ENCODE peak calls at places on chromosomes 2 and 18, in nine cellular contexts. One of them, this sample, is unnamed.

GRCh38 chr18:48028716-48029115 is 98.3 kb upstream of the SMAD2 start:
- DNase-seq in fibroblast of lung: no peak
- DNase-seq in A673: no peak
- DNase-seq in adrenal gland: no peak
- DNase-seq in dorsolateral prefrontal cortex: no peak
- DNase-seq in body of pancreas: no peak
- DNase-seq in tibial artery: no peak
- DNase-seq in cardiac muscle cell: no peak
- DNase-seq in sigmoid colon: peak; percentile 48
- DNase-seq in this sample: no peak

GRCh38 chr18:39635966-39636365 is 2070.4 kb upstream of the CELF4 start:
- DNase-seq in dorsolateral prefrontal cortex: no peak
- DNase-seq in adrenal gland: no peak
- DNase-seq in tibial artery: no peak
- DNase-seq in cardiac muscle cell: peak; percentile 12
- DNase-seq in sigmoid colon: no peak
- DNase-seq in A673: no peak
- DNase-seq in fibroblast of lung: no peak
- DNase-seq in body of pancreas: no peak
- DNase-seq in this sample: no peak

GRCh38 chr18:2874765-2875164 is 28.0 kb downstream of the EMILIN2 start:
- DNase-seq in dorsolateral prefrontal cortex: no peak
- DNase-seq in sigmoid colon: no peak
- DNase-seq in adrenal gland: no peak
- DNase-seq in A673: no peak
- DNase-seq in body of pancreas: no peak
- DNase-seq in tibial artery: no peak
- DNase-seq in fibroblast of lung: no peak
- DNase-seq in cardiac muscle cell: no peak
- DNase-seq in this sample: no peak

GRCh38 chr2:159788218-159788617 is 9.8 kb downstream of the CD302 start:
- DNase-seq in cardiac muscle cell: no peak
- DNase-seq in dorsolateral prefrontal cortex: no peak
- DNase-seq in adrenal gland: no peak
- DNase-seq in A673: no peak
- DNase-seq in body of pancreas: no peak
- DNase-seq in sigmoid colon: no peak
- DNase-seq in fibroblast of lung: no peak
- DNase-seq in tibial artery: no peak
- DNase-seq in this sample: no peak

GRCh38 chr2:64018715-64019082 is 529 bp downstream of the VPS54 start:
- DNase-seq in adrenal gland: peak; percentile 62
- DNase-seq in body of pancreas: no peak
- DNase-seq in fibroblast of lung: no peak
- DNase-seq in sigmoid colon: peak; percentile 76
- DNase-seq in A673: peak; percentile 51
- DNase-seq in cardiac muscle cell: no peak
- DNase-seq in tibial artery: peak; percentile 38
- DNase-seq in dorsolateral prefrontal cortex: peak; percentile 29
- DNase-seq in this sample: peak; percentile 74

GRCh38 chr2:64819774-64820688 is 166.3 kb upstream of the SERTAD2 start:
- DNase-seq in adrenal gland: no peak
- DNase-seq in body of pancreas: no peak
- DNase-seq in fibroblast of lung: no peak
- DNase-seq in tibial artery: no peak
- DNase-seq in sigmoid colon: no peak
- DNase-seq in cardiac muscle cell: no peak
- DNase-seq in dorsolateral prefrontal cortex: no peak
- DNase-seq in A673: no peak
- DNase-seq in this sample: no peak

GRCh38 chr2:154489271-154489858 is 209.1 kb upstream of the KCNJ3 start:
- DNase-seq in sigmoid colon: no peak
- DNase-seq in adrenal gland: no peak
- DNase-seq in body of pancreas: no peak
- DNase-seq in cardiac muscle cell: no peak
- DNase-seq in A673: no peak
- DNase-seq in tibial artery: no peak
- DNase-seq in fibroblast of lung: no peak
- DNase-seq in dorsolateral prefrontal cortex: no peak
- DNase-seq in this sample: no peak

GRCh38 chr2:238376884-238377391 is 49.8 kb upstream of the ASB1 start:
- DNase-seq in dorsolateral prefrontal cortex: no peak
- DNase-seq in cardiac muscle cell: peak; percentile 51
- DNase-seq in tibial artery: no peak
- DNase-seq in sigmoid colon: no peak
- DNase-seq in adrenal gland: no peak
- DNase-seq in fibroblast of lung: no peak
- DNase-seq in body of pancreas: no peak
- DNase-seq in A673: no peak
- DNase-seq in this sample: no peak

GRCh38 chr2:229173810-229174359 is 97.2 kb downstream of the PID1 start:
- DNase-seq in dorsolateral prefrontal cortex: no peak
- DNase-seq in body of pancreas: no peak
- DNase-seq in sigmoid colon: no peak
- DNase-seq in adrenal gland: no peak
- DNase-seq in A673: no peak
- DNase-seq in cardiac muscle cell: no peak
- DNase-seq in fibroblast of lung: no peak
- DNase-seq in tibial artery: no peak
- DNase-seq in this sample: no peak

DNA sequence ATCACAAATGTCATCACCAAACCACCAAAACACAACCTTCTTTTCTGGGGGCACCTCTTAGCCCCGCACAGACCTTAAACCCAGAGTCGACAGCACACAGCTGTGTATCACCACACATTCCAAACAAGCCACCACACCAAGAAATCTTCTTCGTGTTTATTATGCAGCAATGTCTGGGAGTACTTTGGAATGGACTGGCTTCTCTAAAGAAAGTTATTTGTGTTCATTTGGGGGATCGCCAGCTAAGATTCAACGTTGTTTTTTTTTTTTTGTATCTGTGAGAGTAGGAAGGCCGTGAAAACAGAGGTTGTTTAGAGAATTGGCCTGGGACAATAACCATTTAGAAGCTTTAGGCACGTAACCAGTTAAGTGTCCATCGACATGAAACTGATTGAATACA is 1.0 kb upstream of the MTA3 start:
- DNase-seq in A673: peak; percentile 31
- DNase-seq in adrenal gland: no peak
- DNase-seq in cardiac muscle cell: peak; percentile 53
- DNase-seq in sigmoid colon: no peak
- DNase-seq in tibial artery: no peak
- DNase-seq in dorsolateral prefrontal cortex: no peak
- DNase-seq in fibroblast of lung: peak; percentile 65
- DNase-seq in body of pancreas: no peak
- DNase-seq in this sample: no peak
- H3K4me3 ChIP-seq in A673: no peak overlapping the region
- H3K4me3 ChIP-seq in adrenal gland: peak overlapping the region; percentile 90
- H3K4me3 ChIP-seq in cardiac muscle cell: no peak overlapping the region
- H3K4me3 ChIP-seq in sigmoid colon: no peak overlapping the region
- H3K4me3 ChIP-seq in tibial artery: no peak overlapping the region
- H3K4me3 ChIP-seq in dorsolateral prefrontal cortex: no peak overlapping the region
- H3K4me3 ChIP-seq in fibroblast of lung: no peak overlapping the region
- H3K4me3 ChIP-seq in body of pancreas: no peak overlapping the region
- H3K4me3 ChIP-seq in this sample: no peak overlapping the region

GRCh38 chr18:54947115-54947514 is 12.1 kb downstream of the CCDC68 start:
- DNase-seq in cardiac muscle cell: peak; percentile 38
- DNase-seq in A673: peak; percentile 21
- DNase-seq in fibroblast of lung: no peak
- DNase-seq in adrenal gland: peak; percentile 58
- DNase-seq in tibial artery: no peak
- DNase-seq in dorsolateral prefrontal cortex: no peak
- DNase-seq in sigmoid colon: no peak
- DNase-seq in body of pancreas: peak; percentile 35
- DNase-seq in this sample: no peak

GRCh38 chr18:54946149-54946581 is 13.1 kb downstream of the CCDC68 start:
- DNase-seq in dorsolateral prefrontal cortex: no peak
- DNase-seq in fibroblast of lung: peak; percentile 56
- DNase-seq in A673: peak; percentile 7
- DNase-seq in body of pancreas: peak; percentile 78
- DNase-seq in tibial artery: no peak
- DNase-seq in sigmoid colon: no peak
- DNase-seq in cardiac muscle cell: peak; percentile 60
- DNase-seq in adrenal gland: peak; percentile 63
- DNase-seq in this sample: peak; percentile 82

GRCh38 chr18:54949588-54949987 is 9.7 kb downstream of the CCDC68 start:
- DNase-seq in dorsolateral prefrontal cortex: no peak
- DNase-seq in A673: no peak
- DNase-seq in tibial artery: no peak
- DNase-seq in sigmoid colon: no peak
- DNase-seq in adrenal gland: no peak
- DNase-seq in fibroblast of lung: no peak
- DNase-seq in body of pancreas: no peak
- DNase-seq in cardiac muscle cell: no peak
- DNase-seq in this sample: no peak

GRCh38 chr18:54948350-54948837 is 10.9 kb downstream of the CCDC68 start:
- DNase-seq in cardiac muscle cell: no peak
- DNase-seq in sigmoid colon: no peak
- DNase-seq in body of pancreas: no peak
- DNase-seq in tibial artery: no peak
- DNase-seq in adrenal gland: no peak
- DNase-seq in dorsolateral prefrontal cortex: no peak
- DNase-seq in fibroblast of lung: peak; percentile 66
- DNase-seq in A673: no peak
- DNase-seq in this sample: no peak

GRCh38 chr18:54950221-54950620 is 9.0 kb downstream of the CCDC68 start:
- DNase-seq in body of pancreas: peak; percentile 64
- DNase-seq in A673: no peak
- DNase-seq in sigmoid colon: no peak
- DNase-seq in fibroblast of lung: no peak
- DNase-seq in adrenal gland: no peak
- DNase-seq in tibial artery: no peak
- DNase-seq in cardiac muscle cell: no peak
- DNase-seq in dorsolateral prefrontal cortex: no peak
- DNase-seq in this sample: no peak
- TF ChIP-seq CTCF in body of pancreas: peak; percentile 83
- TF ChIP-seq CTCF in A673: no peak
- TF ChIP-seq CTCF in sigmoid colon: no peak
- TF ChIP-seq CTCF in fibroblast of lung: no peak
- TF ChIP-seq CTCF in adrenal gland: peak; percentile 21
- TF ChIP-seq CTCF in tibial artery: no peak
- TF ChIP-seq CTCF in cardiac muscle cell: no peak
- TF ChIP-seq CTCF in dorsolateral prefrontal cortex: no peak
- TF ChIP-seq CTCF in this sample: peak; percentile 23

GRCh38 chr2:233115761-233116160 is 55.6 kb downstream of the INPP5D start:
- DNase-seq in adrenal gland: no peak
- DNase-seq in tibial artery: no peak
- DNase-seq in cardiac muscle cell: peak; percentile 24
- DNase-seq in dorsolateral prefrontal cortex: no peak
- DNase-seq in sigmoid colon: peak; percentile 25
- DNase-seq in A673: no peak
- DNase-seq in fibroblast of lung: peak; percentile 7
- DNase-seq in body of pancreas: no peak
- DNase-seq in this sample: no peak

GRCh38 chr2:233115121-233115520 is 55.0 kb downstream of the INPP5D start:
- DNase-seq in body of pancreas: no peak
- DNase-seq in cardiac muscle cell: no peak
- DNase-seq in dorsolateral prefrontal cortex: no peak
- DNase-seq in A673: no peak
- DNase-seq in adrenal gland: no peak
- DNase-seq in sigmoid colon: peak; percentile 2
- DNase-seq in fibroblast of lung: no peak
- DNase-seq in tibial artery: no peak
- DNase-seq in this sample: no peak

GRCh38 chr2:233112261-233113113 is 52.3 kb downstream of the INPP5D start:
- DNase-seq in cardiac muscle cell: no peak
- DNase-seq in fibroblast of lung: no peak
- DNase-seq in adrenal gland: no peak
- DNase-seq in sigmoid colon: peak; percentile 36
- DNase-seq in body of pancreas: no peak
- DNase-seq in tibial artery: no peak
- DNase-seq in dorsolateral prefrontal cortex: no peak
- DNase-seq in A673: no peak
- DNase-seq in this sample: peak; percentile 27

GRCh38 chr2:233113114-233113452 is 52.9 kb downstream of the INPP5D start:
- DNase-seq in adrenal gland: no peak
- DNase-seq in cardiac muscle cell: no peak
- DNase-seq in fibroblast of lung: no peak
- DNase-seq in sigmoid colon: peak; percentile 35
- DNase-seq in tibial artery: no peak
- DNase-seq in dorsolateral prefrontal cortex: no peak
- DNase-seq in A673: peak; percentile 17
- DNase-seq in body of pancreas: no peak
- DNase-seq in this sample: no peak

DNA sequence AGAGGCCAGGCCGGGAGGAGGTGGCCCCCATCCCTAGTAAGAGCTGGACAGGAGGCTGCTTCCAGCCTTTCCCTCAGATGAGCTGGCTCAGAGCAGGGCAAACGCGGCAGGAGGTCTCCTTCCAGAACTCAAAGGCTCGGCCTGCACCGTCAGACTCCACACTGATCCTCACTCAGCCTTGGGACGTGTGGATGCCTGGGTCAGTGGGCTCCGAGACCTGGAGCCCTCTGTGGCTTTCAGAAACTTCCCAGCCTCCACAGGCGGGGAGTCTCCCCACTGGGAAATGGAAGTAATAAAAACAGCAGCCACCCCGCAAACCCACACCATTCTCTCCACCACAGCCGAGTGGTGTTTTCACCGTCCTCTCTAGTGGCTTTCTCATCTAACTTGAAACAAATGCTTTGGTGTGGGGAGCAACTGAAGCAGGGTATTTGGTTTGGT is 54.3 kb downstream of the INPP5D start:
- DNase-seq in fibroblast of lung: no peak
- DNase-seq in dorsolateral prefrontal cortex: no peak
- DNase-seq in sigmoid colon: peak; percentile 42
- DNase-seq in body of pancreas: no peak
- DNase-seq in tibial artery: no peak
- DNase-seq in cardiac muscle cell: no peak
- DNase-seq in adrenal gland: no peak
- DNase-seq in A673: no peak
- DNase-seq in this sample: no peak
- H3K27ac ChIP-seq in fibroblast of lung: no peak overlapping the region
- H3K27ac ChIP-seq in dorsolateral prefrontal cortex: no peak overlapping the region
- H3K27ac ChIP-seq in sigmoid colon: no peak overlapping the region
- H3K27ac ChIP-seq in body of pancreas: no peak overlapping the region
- H3K27ac ChIP-seq in tibial artery: no peak overlapping the region
- H3K27ac ChIP-seq in cardiac muscle cell: no peak overlapping the region
- H3K27ac ChIP-seq in adrenal gland: no peak overlapping the region
- H3K27ac ChIP-seq in A673: no peak overlapping the region
- H3K27ac ChIP-seq in this sample: no peak overlapping the region

DNA sequence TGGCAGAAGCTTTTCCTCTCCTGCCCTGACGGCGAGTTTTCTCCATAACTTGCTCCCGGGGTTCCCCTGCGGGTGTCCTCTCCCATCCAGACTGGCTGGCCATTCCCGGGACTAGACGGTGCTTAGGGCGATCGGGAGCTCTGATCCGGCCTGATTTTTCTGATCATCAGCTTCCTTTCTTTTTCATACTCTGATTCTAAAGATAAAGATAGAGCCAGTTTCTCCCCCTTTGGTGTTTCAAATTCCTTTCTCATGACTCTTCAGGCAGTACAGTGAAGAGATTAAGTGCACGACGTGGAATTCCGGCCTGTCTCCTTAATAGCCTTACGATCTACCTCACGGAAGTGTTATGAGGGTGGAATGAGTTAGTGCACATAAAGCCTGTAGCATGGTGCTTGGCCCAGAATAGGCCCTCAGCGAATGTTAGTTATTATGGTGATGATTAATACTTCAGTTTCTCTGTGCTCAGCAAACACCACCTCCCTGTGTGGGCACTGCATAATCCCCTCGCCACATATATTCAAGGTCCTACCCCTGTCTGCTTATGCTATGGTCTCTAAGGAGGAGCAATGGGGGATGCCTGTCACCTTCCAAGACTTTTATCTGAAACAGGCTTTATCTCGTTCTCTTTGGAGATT is 254.9 kb downstream of the CDH2 start:
- DNase-seq in body of pancreas: peak; percentile 12
- DNase-seq in sigmoid colon: no peak
- DNase-seq in adrenal gland: no peak
- DNase-seq in fibroblast of lung: peak; percentile 24
- DNase-seq in A673: peak; percentile 85
- DNase-seq in dorsolateral prefrontal cortex: no peak
- DNase-seq in tibial artery: no peak
- DNase-seq in cardiac muscle cell: peak; percentile 69
- DNase-seq in this sample: no peak
- H3K4me3 ChIP-seq in body of pancreas: no peak overlapping the region
- H3K4me3 ChIP-seq in sigmoid colon: no peak overlapping the region
- H3K4me3 ChIP-seq in adrenal gland: no peak overlapping the region
- H3K4me3 ChIP-seq in fibroblast of lung: no peak overlapping the region
- H3K4me3 ChIP-seq in A673: peak overlapping the region; percentile 28
- H3K4me3 ChIP-seq in dorsolateral prefrontal cortex: no peak overlapping the region
- H3K4me3 ChIP-seq in tibial artery: no peak overlapping the region
- H3K4me3 ChIP-seq in cardiac muscle cell: no peak overlapping the region
- H3K4me3 ChIP-seq in this sample: no peak overlapping the region